ENCODE peak calls at places on chromosomes 2 and 18, in six cellular contexts. D, O, I, F, T and A are unnamed samples.

GRCh38 chr18:2143666-2144065 is 427.6 kb downstream of the METTL4 start:
- DNase-seq in O (peak), T (no peak), I (no peak), D (no peak), F (no peak), A (no peak)

GRCh38 chr2:102074167-102074778 is 68.3 kb upstream of the IL1R1 start:
- DNase-seq in F (no peak), T (no peak), O (no peak), D (no peak), I (no peak), A (no peak)

GRCh38 chr2:190451561-190452176 is 43.5 kb downstream of the MFSD6 start:
- DNase-seq in D (no peak), O (peak), I (no peak), F (no peak), T (no peak), A (peak)

GRCh38 chr18:33805592-33805991 is 227.6 kb downstream of the ASXL3 start:
- DNase-seq in F (no peak), I (no peak), O (no peak), T (no peak), D (no peak), A (no peak)

GRCh38 chr18:50656396-50656795 is 96.5 kb downstream of the MAPK4 start:
- DNase-seq in F (no peak), T (no peak), D (no peak), I (no peak), O (no peak), A (no peak)

GRCh38 chr2:25417715-25418369 is 76.1 kb upstream of the DNMT3A start:
- DNase-seq in T (no peak), O (no peak), F (no peak), D (no peak), I (no peak), A (no peak)

GRCh38 chr18:9913151-9913525 is 678 bp upstream of the VAPA start:
- DNase-seq in F (no peak), T (no peak), O (no peak), D (no peak), I (no peak), A (no peak)

GRCh38 chr18:46723856-46724415 is 32.9 kb downstream of the ST8SIA5 start:
- DNase-seq in O (no peak), D (no peak), F (no peak), I (no peak), T (no peak), A (no peak)

GRCh38 chr18:58997811-58998337 is 133.2 kb downstream of the ZNF532 start:
- DNase-seq in I (no peak), O (peak), D (no peak), T (no peak), F (no peak), A (peak)

GRCh38 chr2:9142551-9143263 is 63.9 kb upstream of the ASAP2 start:
- DNase-seq in F (peak), T (peak), I (peak), O (peak), D (peak), A (peak)

GRCh38 chr2:25339791-25340339 is 1.9 kb downstream of the DNMT3A start:
- DNase-seq in T (no peak), I (no peak), F (peak), D (peak), O (no peak), A (no peak)

GRCh38 chr2:54409752-54410151 is 46.4 kb upstream of the SPTBN1 start:
- DNase-seq in O (no peak), F (no peak), T (no peak), I (no peak), D (peak), A (no peak)

GRCh38 chr2:46720592-46721185 is 194.9 kb downstream of the MCFD2 start:
- DNase-seq in O (no peak), T (no peak), D (no peak), F (no peak), I (no peak), A (no peak)

GRCh38 chr2:167059173-167059572 is 170.9 kb downstream of the XIRP2 start:
- DNase-seq in T (no peak), O (no peak), I (no peak), F (no peak), D (no peak), A (no peak)

GRCh38 chr18:12686100-12686499 is 16.4 kb downstream of the CEP76 start:
- DNase-seq in I (no peak), T (no peak), F (no peak), D (no peak), O (peak), A (peak)

GRCh38 chr2:63734510-63734909 is 107.2 kb upstream of the UGP2 start:
- DNase-seq in F (no peak), T (no peak), D (no peak), O (no peak), I (no peak), A (no peak)

GRCh38 chr2:30231726-30232026 is 342 bp downstream of the LBH start:
- DNase-seq in I (no peak), F (no peak), O (no peak), D (no peak), T (no peak), A (no peak)

GRCh38 chr2:18077211-18077610 is 198.7 kb downstream of the KCNS3 start:
- DNase-seq in T (no peak), O (no peak), I (no peak), F (no peak), D (no peak), A (no peak)